ENCODE peak calls at places on chromosomes 2 and 18, in six cellular contexts. Z is A549, E is heart right ventricle, F is AG10803, S is GM12865, Y is HL-60. O is an unnamed sample.

GRCh38 chr18:3261393-3262233 is at the start of gene MYL12B:
- DNase-seq in Z (peak; percentile 43), E (peak; percentile 82), F (peak; percentile 81), S (peak; percentile 91), Y (peak; percentile 85), O (no peak)

GRCh38 chr2:6973895-6974545 is 56.8 kb downstream of the RNF144A start:
- DNase-seq in Z (no peak), E (no peak), F (peak; percentile 9), S (no peak), Y (no peak), O (no peak)

GRCh38 chr2:69950241-69950640 is 11.2 kb downstream of the ASPRV1 start:
- DNase-seq in Z (no peak), E (no peak), F (no peak), S (no peak), Y (no peak), O (no peak)

GRCh38 chr18:23880931-23881330 is 133.6 kb upstream of the TTC39C start:
- DNase-seq in Z (no peak), E (no peak), F (no peak), S (no peak), Y (no peak), O (no peak)

GRCh38 chr18:79507076-79507545 is 111.4 kb downstream of the NFATC1 start:
- DNase-seq in Z (no peak), E (peak; percentile 84), F (peak; percentile 85), S (no peak), Y (no peak), O (no peak)

GRCh38 chr2:128155970-128156369 is 65.0 kb downstream of the UGGT1 start:
- DNase-seq in Z (no peak), E (no peak), F (no peak), S (peak; percentile 44), Y (no peak), O (peak; percentile 21)

GRCh38 chr2:230932556-230933511 is 7.8 kb upstream of the GPR55 start:
- DNase-seq in Z (no peak), E (peak; percentile 67), F (peak; percentile 60), S (no peak), Y (no peak), O (no peak)

GRCh38 chr2:110955546-110955945 is 165.2 kb upstream of the BCL2L11 start:
- DNase-seq in Z (no peak), E (no peak), F (no peak), S (no peak), Y (no peak), O (no peak)

GRCh38 chr2:72722492-72723090 is 103.2 kb downstream of the EXOC6B start:
- DNase-seq in Z (no peak), E (no peak), F (peak; percentile 87), S (no peak), Y (no peak), O (no peak)

GRCh38 chr2:200439981-200440380 is 69.9 kb downstream of the KCTD18 start:
- DNase-seq in Z (no peak), E (no peak), F (no peak), S (no peak), Y (no peak), O (no peak)

GRCh38 chr2:18238231-18238630 is 322.2 kb downstream of the RDH14 start:
- DNase-seq in Z (no peak), E (no peak), F (no peak), S (no peak), Y (no peak), O (no peak)

GRCh38 chr2:7012141-7012809 is 95.1 kb downstream of the RNF144A start:
- DNase-seq in Z (no peak), E (peak; percentile 59), F (peak; percentile 49), S (no peak), Y (no peak), O (no peak)

GRCh38 chr2:19667085-19667484 is 234.7 kb downstream of the TTC32 start:
- DNase-seq in Z (peak; percentile 40), E (no peak), F (peak; percentile 54), S (no peak), Y (no peak), O (no peak)

GRCh38 chr2:72745679-72746368 is 80.0 kb downstream of the EXOC6B start:
- DNase-seq in Z (peak; percentile 40), E (no peak), F (peak; percentile 73), S (peak; percentile 61), Y (no peak), O (peak; percentile 30)

GRCh38 chr2:43220982-43221659 is 5.3 kb downstream of the ZFP36L2 start:
- DNase-seq in Z (no peak), E (peak; percentile 71), F (peak; percentile 91), S (peak; percentile 44), Y (peak; percentile 66), O (no peak)

GRCh38 chr2:8115966-8116365 is 565.9 kb upstream of the ID2 start:
- DNase-seq in Z (no peak), E (no peak), F (peak; percentile 59), S (no peak), Y (no peak), O (no peak)

GRCh38 chr18:57574866-57575265 is 11.6 kb downstream of the FECH start:
- DNase-seq in Z (no peak), E (no peak), F (no peak), S (no peak), Y (no peak), O (no peak)

GRCh38 chr18:24659837-24660720 is 199.6 kb downstream of the HRH4 start:
- DNase-seq in Z (no peak), E (peak; percentile 35), F (peak; percentile 49), S (peak; percentile 53), Y (no peak), O (peak; percentile 19)

GRCh38 chr2:81984969-81985637 is 1680.6 kb upstream of the LRRTM1 start:
- DNase-seq in Z (no peak), E (no peak), F (no peak), S (no peak), Y (no peak), O (no peak)

GRCh38 chr2:224217962-224218347 is 178.9 kb upstream of the SERPINE2 start:
- DNase-seq in Z (no peak), E (no peak), F (peak; percentile 51), S (no peak), Y (no peak), O (no peak)

GRCh38 chr18:9890191-9890590 is 4.4 kb downstream of the TXNDC2 start:
- DNase-seq in Z (no peak), E (no peak), F (peak; percentile 51), S (no peak), Y (no peak), O (no peak)

GRCh38 chr2:241081190-241081642 is 20.9 kb downstream of the MTERF4 start:
- DNase-seq in Z (no peak), E (no peak), F (no peak), S (no peak), Y (no peak), O (no peak)

GRCh38 chr2:235302263-235302662 is 191.6 kb upstream of the AGAP1 start:
- DNase-seq in Z (no peak), E (no peak), F (no peak), S (no peak), Y (no peak), O (no peak)

GRCh38 chr18:32439802-32440201 is 30.9 kb downstream of the GAREM1 start:
- DNase-seq in Z (peak; percentile 7), E (no peak), F (no peak), S (no peak), Y (no peak), O (no peak)

DNA sequence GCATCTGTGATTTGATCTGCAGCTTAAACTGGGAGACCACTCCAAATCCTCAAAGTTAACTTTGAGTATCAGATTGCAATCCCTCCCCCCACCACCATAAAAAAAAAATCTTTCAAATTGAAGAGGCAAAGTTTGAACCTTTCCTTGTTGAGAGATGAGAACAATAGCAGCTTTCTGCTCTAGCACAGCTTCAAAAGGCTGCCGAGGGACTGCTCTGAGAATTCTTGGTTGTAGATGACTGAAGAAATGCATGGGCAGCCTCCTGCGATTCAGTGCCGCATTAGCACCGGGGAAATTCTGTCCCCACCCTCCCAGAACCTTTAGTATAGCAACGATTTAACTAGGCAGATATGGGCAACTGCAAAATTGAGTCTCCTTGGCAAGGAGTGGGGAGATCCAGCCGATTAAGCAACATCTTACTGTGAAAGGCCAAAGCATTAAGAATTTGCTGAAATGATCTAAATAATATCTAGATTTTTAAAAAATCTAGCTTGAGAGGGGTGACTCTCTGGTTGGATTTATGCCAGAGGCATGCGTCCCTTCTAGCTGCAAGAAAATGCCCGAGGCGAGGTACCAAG is 3.9 kb upstream of the SP5 start:
- DNase-seq in Z (no peak), E (no peak), F (no peak), S (no peak), Y (no peak), O (no peak)
- H3K4me3 ChIP-seq in Z (no peak overlapping the region), E (no peak overlapping the region), F (no peak overlapping the region), S (no peak overlapping the region), Y (no peak overlapping the region), O (no peak overlapping the region)

GRCh38 chr2:166545473-166545872 is 51.4 kb upstream of the SCN7A start:
- DNase-seq in Z (no peak), E (no peak), F (no peak), S (no peak), Y (no peak), O (no peak)

DNA sequence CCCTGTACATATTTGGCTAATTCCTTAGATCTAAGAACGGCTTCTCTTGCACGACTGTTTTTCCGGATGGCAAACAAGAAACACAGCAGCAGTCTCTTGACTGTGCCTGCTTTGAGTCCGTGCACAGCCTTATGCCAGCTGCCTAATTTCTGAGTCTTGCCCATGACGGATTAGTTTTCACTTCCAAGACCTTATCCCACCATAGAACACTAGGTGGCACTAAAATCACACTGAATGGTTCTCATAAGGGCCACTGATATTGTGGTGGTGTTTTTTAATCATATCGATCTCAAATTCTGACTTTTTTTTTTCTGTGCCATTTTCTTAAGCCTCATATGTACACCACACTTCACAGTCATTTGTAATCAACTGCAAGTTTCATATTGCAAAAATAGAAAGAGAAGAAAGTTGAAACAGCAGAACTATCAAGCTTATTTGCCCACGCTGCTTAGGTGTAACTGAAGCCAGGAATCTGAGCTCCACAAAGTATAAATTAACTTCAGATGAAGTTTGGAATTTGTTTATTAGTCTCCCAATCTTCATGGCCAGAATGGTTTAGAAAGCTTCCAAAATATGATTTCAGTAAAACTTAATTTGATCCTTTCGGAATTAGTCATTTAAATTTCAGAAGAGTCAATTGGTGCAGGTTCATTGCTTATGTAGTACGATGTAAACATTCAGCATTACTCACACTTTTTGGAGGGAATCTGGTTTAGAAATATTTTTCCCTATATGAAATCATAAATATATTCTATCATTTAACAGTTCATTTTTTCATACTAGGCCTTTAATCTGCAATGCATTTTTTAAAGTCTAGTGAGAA is 45.5 kb upstream of the SCN7A start:
- DNase-seq in Z (peak; percentile 7), E (no peak), F (peak; percentile 62), S (peak; percentile 64), Y (peak; percentile 11), O (peak; percentile 15)
- TF ChIP-seq CTCF in Z (peak; percentile 84), E (peak; percentile 83), F (peak; percentile 89), S (peak; percentile 72), Y (peak; percentile 52), O (peak; percentile 67)

GRCh38 chr2:118857677-118858484 is 10.4 kb upstream of the EN1 start:
- DNase-seq in Z (no peak), E (no peak), F (no peak), S (no peak), Y (no peak), O (no peak)
- H3K4me3 ChIP-seq in Z (no peak overlapping the region), E (no peak overlapping the region), F (no peak overlapping the region), S (no peak overlapping the region), Y (no peak overlapping the region), O (no peak overlapping the region)

DNA sequence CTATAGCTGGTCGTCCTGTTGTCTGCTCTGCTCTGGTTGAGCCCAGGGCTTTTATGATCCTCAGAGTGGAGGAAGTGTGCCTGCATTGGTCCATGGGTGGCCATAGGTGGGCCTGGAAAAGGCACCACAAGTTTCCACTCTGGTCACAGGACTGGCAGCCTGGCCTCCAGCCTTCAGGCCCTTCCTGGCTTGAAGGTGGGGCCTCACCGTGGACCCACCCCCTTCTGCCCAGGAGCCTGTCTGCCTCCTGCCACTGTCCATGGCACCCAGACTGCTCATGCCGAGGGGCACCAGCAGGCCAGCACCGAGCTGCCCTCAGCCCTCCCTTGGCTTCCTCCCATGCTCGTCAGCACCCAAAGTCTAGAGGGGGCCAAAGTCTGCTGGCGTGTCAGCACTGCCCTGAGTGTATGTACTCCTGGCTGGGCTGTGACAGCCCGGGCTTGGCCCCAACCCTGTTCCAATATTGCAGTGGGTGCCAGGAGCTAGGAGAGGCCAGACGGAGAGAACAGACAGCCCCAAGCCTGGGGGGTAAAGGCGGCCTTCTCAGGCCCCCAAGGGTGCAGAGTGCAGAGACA is 529.4 kb downstream of the DCC start:
- DNase-seq in Z (no peak), E (no peak), F (no peak), S (no peak), Y (no peak), O (no peak)
- TF ChIP-seq CTCF in Z (no peak), E (no peak), F (no peak), S (no peak), Y (no peak), O (no peak)